ENCODE peak calls at places on chromosomes 16 and 17, in four cellular contexts. J is stimulated activated CD8-positive, alpha-beta memory T cell treated with anti-CD3 and anti-CD28 coated beads, Interleukin-4, amount 100 ng/mL, for 48 hours; Q is EL; L is activated T-helper 1 cell treated with anti-CD3 and anti-CD28 coated beads, Interleukin-2, amount 50 U/mL, for 16 hours. V is an unnamed sample.
A peak's percentile ranks its signal among the peaks of the same experiment; 100 is the strongest.

GRCh38 chr17:47276868-47277267 is 23.2 kb downstream of the ITGB3 start:
- DNase-seq in J (no peak), Q (peak; percentile 76), L (no peak), V (peak; percentile 31)

GRCh38 chr17:36627101-36627500 is 25.7 kb downstream of the MRM1 start:
- DNase-seq in J (no peak), Q (no peak), L (no peak), V (peak; percentile 77)

GRCh38 chr16:73066927-73067670 is 19.2 kb upstream of the ZFHX3 start:
- DNase-seq in J (no peak), Q (peak; percentile 49), L (no peak), V (no peak)

GRCh38 chr17:604719-605118 is 109.9 kb downstream of the VPS53 start:
- DNase-seq in J (no peak), Q (peak; percentile 14), L (no peak), V (no peak)

GRCh38 chr16:20899503-20900298 is 457 bp downstream of the DCUN1D3 start:
- DNase-seq in J (peak; percentile 31), Q (peak; percentile 25), L (no peak), V (no peak)

GRCh38 chr16:89563639-89564392 is 3.3 kb downstream of the RPL13 start:
- DNase-seq in J (peak; percentile 43), Q (no peak), L (no peak), V (no peak)

GRCh38 chr17:31830971-31831755 is 27.9 kb downstream of the COPRS start:
- DNase-seq in J (no peak), Q (peak; percentile 11), L (no peak), V (no peak)

GRCh38 chr17:59838196-59838911 is 54.4 kb downstream of the TUBD1 start:
- DNase-seq in J (peak; percentile 65), Q (no peak), L (no peak), V (no peak)

GRCh38 chr17:59756236-59756818 is 48.9 kb downstream of the VMP1 start:
- DNase-seq in J (no peak), Q (peak; percentile 88), L (no peak), V (no peak)

GRCh38 chr16:86117235-86117634 is 218.3 kb downstream of the IRF8 start:
- DNase-seq in J (no peak), Q (no peak), L (no peak), V (no peak)

GRCh38 chr17:20264996-20265395 is 202.3 kb downstream of the LGALS9B start:
- DNase-seq in J (no peak), Q (no peak), L (no peak), V (no peak)

GRCh38 chr17:77133087-77133633 is 7.6 kb upstream of the SEC14L1 start:
- DNase-seq in J (no peak), Q (no peak), L (no peak), V (no peak)

GRCh38 chr17:62921837-62922236 is 44.2 kb upstream of the TANC2 start:
- DNase-seq in J (no peak), Q (no peak), L (no peak), V (no peak)

GRCh38 chr17:81295031-81295677 is at the start of gene SLC38A10:
- DNase-seq in J (peak; percentile 94), Q (peak; percentile 88), L (peak; percentile 83), V (peak; percentile 80)

GRCh38 chr16:4699030-4699556 is 5.7 kb downstream of the NUDT16L1 start:
- DNase-seq in J (no peak), Q (no peak), L (no peak), V (peak; percentile 25)

GRCh38 chr17:36851230-36851629 is 86.0 kb upstream of the LHX1 start:
- DNase-seq in J (no peak), Q (peak; percentile 75), L (no peak), V (no peak)

GRCh38 chr17:49630113-49630900 is 47.6 kb downstream of the SPOP start:
- DNase-seq in J (no peak), Q (no peak), L (no peak), V (no peak)

GRCh38 chr17:74430706-74431567 is 951 bp upstream of the GPRC5C start:
- DNase-seq in J (no peak), Q (peak; percentile 46), L (no peak), V (peak; percentile 84)

GRCh38 chr17:45432405-45433113 is at the start of gene ARHGAP27:
- DNase-seq in J (no peak), Q (peak; percentile 46), L (no peak), V (no peak)

GRCh38 chr17:29059281-29059680 is 16.3 kb downstream of the PIPOX start:
- DNase-seq in J (no peak), Q (peak; percentile 22), L (no peak), V (no peak)

GRCh38 chr17:7676533-7676932 is 10.8 kb downstream of the TP53 start:
- DNase-seq in J (no peak), Q (no peak), L (no peak), V (no peak)

GRCh38 chr17:64779344-64780095 is 117.4 kb upstream of the SMURF2 start:
- DNase-seq in J (no peak), Q (no peak), L (no peak), V (no peak)

GRCh38 chr17:48101012-48101720 is at the start of gene CBX1:
- DNase-seq in J (peak; percentile 95), Q (peak; percentile 95), L (peak; percentile 86), V (peak; percentile 94)

GRCh38 chr16:535446-536405 is 8.2 kb downstream of the CAPN15 start:
- DNase-seq in J (peak; percentile 37), Q (peak; percentile 77), L (no peak), V (no peak)

GRCh38 chr16:67549240-67549639 is 13.1 kb upstream of the CTCF start:
- DNase-seq in J (no peak), Q (no peak), L (no peak), V (no peak)

V was measured in NCI-H1092.